ENCODE peak calls at places on chromosomes 16 and 17, in six cellular contexts. I is activated CD8-positive, alpha-beta T cell treated with anti-CD3 and anti-CD28 coated beads for 36 hours; L is fibroblast of lung; A is brain microvascular endothelial cell; X is ascending aorta; G is uterus. N is an unnamed sample.
A peak's percentile ranks its signal among the peaks of the same experiment; 100 is the strongest.

GRCh38 chr16:56866955-56867830 is 2.2 kb downstream of the SLC12A3 start:
- DNase-seq in I (peak; percentile 66), L (peak; percentile 50), A (peak; percentile 50), X (no peak), G (no peak), N (peak; percentile 72)

GRCh38 chr16:79798416-79799053 is 198.0 kb upstream of the MAF start:
- DNase-seq in I (no peak), L (no peak), A (no peak), X (no peak), G (no peak), N (no peak)

GRCh38 chr16:11094075-11094593 is 149.8 kb downstream of the CLEC16A start:
- DNase-seq in I (peak; percentile 88), L (peak; percentile 79), A (no peak), X (no peak), G (no peak), N (peak; percentile 74)

GRCh38 chr16:80174416-80174815 is 366.4 kb upstream of the DYNLRB2 start:
- DNase-seq in I (no peak), L (peak; percentile 91), A (peak; percentile 53), X (no peak), G (no peak), N (no peak)

GRCh38 chr16:46930861-46931260 is 42.6 kb downstream of the DNAJA2 start:
- DNase-seq in I (no peak), L (no peak), A (no peak), X (no peak), G (no peak), N (no peak)

GRCh38 chr16:19123535-19124178 is 9.9 kb downstream of the ITPRIPL2 start:
- DNase-seq in I (no peak), L (no peak), A (no peak), X (no peak), G (no peak), N (no peak)

GRCh38 chr17:45172541-45173286 is 11.0 kb downstream of the HEXIM2 start:
- DNase-seq in I (peak; percentile 77), L (peak; percentile 85), A (peak; percentile 16), X (peak; percentile 29), G (peak; percentile 66), N (peak; percentile 70)

GRCh38 chr17:39996789-39997188 is 16.2 kb downstream of the PSMD3 start:
- DNase-seq in I (no peak), L (no peak), A (no peak), X (no peak), G (peak; percentile 65), N (no peak)

GRCh38 chr17:8873801-8874715 is 6.6 kb upstream of the PIK3R6 start:
- DNase-seq in I (no peak), L (no peak), A (no peak), X (no peak), G (no peak), N (no peak)

GRCh38 chr17:20263595-20263994 is 203.7 kb downstream of the LGALS9B start:
- DNase-seq in I (no peak), L (peak; percentile 78), A (peak; percentile 24), X (no peak), G (no peak), N (no peak)

GRCh38 chr16:11913425-11914079 is 2.2 kb downstream of the GSPT1 start:
- DNase-seq in I (peak; percentile 38), L (peak; percentile 58), A (no peak), X (no peak), G (no peak), N (no peak)

GRCh38 chr16:83269541-83269940 is 538.2 kb upstream of the HSBP1 start:
- DNase-seq in I (no peak), L (no peak), A (no peak), X (no peak), G (no peak), N (no peak)

GRCh38 chr16:65392831-65393565 is 271.1 kb upstream of the CDH11 start:
- DNase-seq in I (no peak), L (peak; percentile 76), A (no peak), X (no peak), G (no peak), N (no peak)

GRCh38 chr16:21277927-21278706 is at the start of gene CRYM:
- DNase-seq in I (peak; percentile 69), L (no peak), A (peak; percentile 12), X (no peak), G (peak; percentile 41), N (peak; percentile 81)

GRCh38 chr16:87382023-87382785 is 1.4 kb downstream of the FBXO31 start:
- DNase-seq in I (no peak), L (no peak), A (no peak), X (no peak), G (no peak), N (no peak)

GRCh38 chr16:87384162-87384999 is 805 bp upstream of the FBXO31 start:
- DNase-seq in I (no peak), L (no peak), A (no peak), X (no peak), G (no peak), N (no peak)

GRCh38 chr16:87380875-87381274 is 2.7 kb downstream of the FBXO31 start:
- DNase-seq in I (no peak), L (peak; percentile 23), A (no peak), X (no peak), G (no peak), N (peak; percentile 56)

GRCh38 chr16:87380403-87380802 is 3.2 kb downstream of the FBXO31 start:
- DNase-seq in I (peak; percentile 11), L (no peak), A (no peak), X (no peak), G (no peak), N (no peak)

DNA sequence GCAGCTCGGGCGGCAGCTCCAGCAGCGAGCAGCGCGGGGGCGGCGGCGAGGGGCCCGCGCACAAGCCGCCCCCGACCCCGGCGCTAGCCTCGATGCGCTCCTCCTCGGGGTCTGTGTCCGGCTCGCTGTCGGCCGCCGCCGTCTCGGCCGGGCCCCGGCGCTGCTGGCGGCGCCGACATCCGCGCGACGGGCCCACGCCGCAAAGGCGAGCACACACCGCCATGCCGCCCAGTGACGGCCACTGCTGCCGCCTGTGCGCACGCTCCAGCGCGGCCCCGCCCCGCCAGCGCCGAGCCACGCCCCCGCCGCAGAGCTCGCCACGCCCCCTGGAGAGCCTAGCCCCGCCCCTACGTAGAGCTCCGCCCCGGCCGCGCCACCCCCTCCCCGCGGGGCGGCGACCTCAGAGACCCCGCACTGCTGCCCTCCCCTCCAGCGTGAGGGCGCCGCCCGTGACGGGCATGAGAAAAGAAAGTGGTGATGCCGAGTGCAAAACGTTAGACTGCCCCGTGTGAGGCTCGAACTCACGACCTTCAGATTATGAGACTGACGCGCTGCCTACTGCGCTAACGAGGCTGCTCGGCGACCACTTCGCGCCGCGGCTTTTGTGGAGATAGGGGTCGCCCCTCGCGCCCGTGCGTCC is at the start of gene FBXO31:
- DNase-seq in I (peak; percentile 91), L (peak; percentile 90), A (peak; percentile 87), X (no peak), G (peak; percentile 88), N (peak; percentile 92)
- TF ChIP-seq CTCF in I (no peak), L (no peak), A (no peak), X (no peak), G (no peak), N (peak; percentile 10)

DNA sequence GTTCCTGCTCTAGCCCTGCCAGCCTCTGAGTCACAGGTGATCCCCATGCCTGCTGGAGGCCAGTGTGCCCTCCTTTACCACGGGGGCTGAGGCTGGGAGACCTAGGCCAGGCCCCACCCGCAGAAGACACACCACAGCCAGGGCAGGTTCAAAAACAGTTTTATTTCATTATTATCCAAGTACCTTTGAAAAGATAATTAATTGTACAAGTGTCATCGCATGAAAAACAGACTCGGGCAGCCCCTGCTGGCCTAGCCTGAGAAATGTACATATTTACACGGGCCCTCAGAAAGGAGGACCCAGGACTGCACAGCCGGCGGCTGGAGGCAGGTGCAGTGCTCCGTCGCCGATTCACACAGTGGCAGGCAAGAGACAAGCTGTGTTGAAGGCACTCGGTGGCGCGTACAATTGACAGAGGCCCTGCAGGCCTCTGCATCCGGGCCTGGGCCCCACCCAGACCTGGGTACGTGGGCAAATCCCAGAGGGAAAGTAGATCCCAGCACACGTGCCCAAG is 4.4 kb downstream of the PDIA2 start:
- DNase-seq in I (no peak), L (no peak), A (no peak), X (no peak), G (no peak), N (no peak)
- TF ChIP-seq CTCF in I (no peak), L (no peak), A (peak; percentile 24), X (no peak), G (no peak), N (no peak)

DNA sequence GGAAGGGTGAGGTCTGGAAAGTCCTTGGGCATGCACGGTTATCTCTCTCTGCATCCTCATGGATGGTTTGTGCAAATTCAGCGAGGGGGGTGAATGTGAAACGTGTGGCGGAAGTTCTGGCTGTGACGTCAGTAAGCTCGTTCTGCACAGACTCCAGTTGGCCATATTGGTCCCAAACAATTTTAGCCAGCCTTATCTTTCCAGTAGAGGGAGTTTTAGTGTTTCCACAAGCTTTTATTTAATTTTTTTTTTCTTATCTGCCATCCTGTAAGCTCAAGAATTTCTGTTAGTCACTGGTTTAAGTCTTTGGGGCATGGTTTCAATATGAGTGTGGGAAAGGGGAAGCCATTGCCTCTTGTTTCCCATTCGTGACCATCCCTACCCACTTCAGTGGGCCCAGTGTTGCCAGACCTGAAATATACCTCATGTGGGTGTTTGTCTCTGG is 39.0 kb downstream of the HLF start:
- DNase-seq in I (no peak), L (peak; percentile 22), A (no peak), X (no peak), G (no peak), N (no peak)
- TF ChIP-seq CTCF in I (no peak), L (peak; percentile 32), A (peak; percentile 37), X (no peak), G (no peak), N (no peak)

GRCh38 chr16:70795513-70795912 is 5.4 kb downstream of the VAC14 start:
- DNase-seq in I (no peak), L (no peak), A (no peak), X (no peak), G (no peak), N (no peak)
- TF ChIP-seq CTCF in I (no peak), L (no peak), A (no peak), X (no peak), G (no peak), N (no peak)

DNA sequence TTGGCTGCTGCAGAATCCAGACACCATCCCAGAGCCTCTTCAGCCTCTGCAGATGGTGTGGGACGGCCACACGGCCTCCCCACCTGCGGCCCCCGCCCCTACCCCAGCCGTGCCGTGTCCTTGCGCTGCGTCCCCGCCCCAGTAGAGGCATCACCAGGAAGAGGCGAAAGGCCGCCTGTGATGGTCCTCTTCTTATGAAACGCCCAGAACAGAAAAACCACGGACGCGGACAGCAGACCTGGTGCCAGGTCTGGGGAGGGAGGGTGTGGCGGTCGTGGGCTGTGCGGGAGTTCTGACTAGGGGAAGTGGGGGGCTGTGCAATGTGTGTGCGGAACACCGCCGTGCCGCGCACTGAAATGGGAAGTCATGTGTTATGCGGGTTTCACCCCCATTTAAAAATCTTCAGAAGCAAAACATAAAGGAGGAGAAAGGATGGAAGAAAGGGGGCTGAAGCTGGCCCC is 25.5 kb downstream of the ACSF3 start:
- DNase-seq in I (no peak), L (no peak), A (no peak), X (no peak), G (no peak), N (no peak)
- TF ChIP-seq CTCF in I (no peak), L (no peak), A (no peak), X (no peak), G (no peak), N (no peak)

N was measured in GM13977.